ENCODE peak calls at places on chromosomes 1 and 21, in four cellular contexts. W, M, L and R are unnamed samples.

GRCh38 chr1:234486858-234487830 is 8.2 kb upstream of the TARBP1 start:
- DNase-seq in L (peak), W (no peak), M (peak), R (no peak)

GRCh38 chr1:117661027-117661426 is 55.2 kb downstream of the TENT5C start:
- DNase-seq in M (no peak), W (no peak), L (no peak), R (no peak)

GRCh38 chr1:218846166-218846565 is 327.5 kb upstream of the LYPLAL1 start:
- DNase-seq in M (no peak), W (no peak), L (no peak), R (no peak)

GRCh38 chr1:98783821-98784220 is 122.3 kb downstream of the SNX7 start:
- DNase-seq in W (no peak), L (no peak), M (no peak), R (no peak)

GRCh38 chr1:205396972-205397616 is 24.8 kb downstream of the LEMD1 start:
- DNase-seq in W (no peak), L (no peak), M (no peak), R (no peak)

GRCh38 chr1:220954321-220954720 is 75.1 kb downstream of the HLX start:
- DNase-seq in L (no peak), W (no peak), M (no peak), R (no peak)

GRCh38 chr1:89457046-89457445 is 67.6 kb upstream of the LRRC8B start:
- DNase-seq in W (no peak), M (no peak), L (no peak), R (no peak)

GRCh38 chr1:1203561-1204424 is 2.6 kb downstream of the TNFRSF18 start:
- DNase-seq in L (no peak), W (peak), M (no peak), R (no peak)

GRCh38 chr1:1890506-1891348 is at the start of gene GNB1:
- DNase-seq in L (peak), W (peak), M (peak), R (peak)

GRCh38 chr1:70071597-70071996 is 133.8 kb downstream of the LRRC40 start:
- DNase-seq in L (no peak), M (peak), W (no peak), R (no peak)

GRCh38 chr1:5622412-5622811 is 369.8 kb downstream of the NPHP4 start:
- DNase-seq in M (no peak), L (no peak), W (no peak), R (no peak)

GRCh38 chr1:11501491-11501897 is 22.5 kb downstream of the DISP3 start:
- DNase-seq in M (no peak), L (no peak), W (peak), R (peak)

GRCh38 chr1:116475850-116476218 is 95.0 kb downstream of the CD58 start:
- DNase-seq in M (no peak), L (no peak), W (no peak), R (no peak)

GRCh38 chr1:237042467-237042891 is 495 bp downstream of the RYR2 start:
- DNase-seq in M (no peak), L (no peak), W (no peak), R (no peak)

DNA sequence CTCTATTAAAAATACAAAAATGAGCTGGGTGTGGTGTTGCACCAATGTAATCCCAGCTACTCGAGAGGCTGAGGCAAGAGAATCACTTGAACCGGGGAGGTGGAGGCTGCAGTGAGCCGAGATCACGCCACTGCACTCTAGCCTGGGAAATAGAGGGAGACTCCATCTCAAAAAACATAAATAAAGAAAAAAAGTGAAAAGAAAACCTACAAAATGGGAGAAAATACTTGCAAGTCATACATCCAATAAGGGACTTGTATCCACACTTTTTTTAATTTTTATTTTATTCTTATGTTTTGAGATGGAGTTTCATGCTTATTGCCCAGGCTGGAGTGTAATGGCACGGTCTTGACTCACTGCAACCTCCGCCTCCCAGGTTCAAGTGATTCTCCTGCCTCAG is 29.5 kb upstream of the SH3D21 start:
- DNase-seq in W (no peak), M (no peak), L (no peak), R (no peak)
- TF ChIP-seq CTCF in W (no peak), M (no peak), L (no peak), R (no peak)

GRCh38 chr1:193408782-193409293 is 222.4 kb upstream of the B3GALT2 start:
- DNase-seq in W (peak), L (no peak), M (peak), R (no peak)
- TF ChIP-seq CTCF in W (no peak), L (no peak), M (no peak), R (no peak)

GRCh38 chr1:203692565-203693470 is 66.2 kb downstream of the ATP2B4 start:
- DNase-seq in M (peak), L (peak), W (peak), R (no peak)
- TF ChIP-seq CTCF in M (no peak), L (peak), W (no peak), R (no peak)

GRCh38 chr1:24968941-24969585 is 39.0 kb upstream of the RUNX3 start:
- DNase-seq in W (no peak), M (no peak), L (peak), R (no peak)

GRCh38 chr1:24970926-24971530 is 41.0 kb upstream of the RUNX3 start:
- DNase-seq in W (no peak), L (no peak), M (no peak), R (no peak)

GRCh38 chr1:24971539-24971938 is 41.5 kb upstream of the RUNX3 start:
- DNase-seq in L (no peak), W (no peak), M (no peak), R (peak)

GRCh38 chr1:24969616-24970398 is 39.7 kb upstream of the RUNX3 start:
- DNase-seq in W (no peak), L (no peak), M (no peak), R (no peak)

DNA sequence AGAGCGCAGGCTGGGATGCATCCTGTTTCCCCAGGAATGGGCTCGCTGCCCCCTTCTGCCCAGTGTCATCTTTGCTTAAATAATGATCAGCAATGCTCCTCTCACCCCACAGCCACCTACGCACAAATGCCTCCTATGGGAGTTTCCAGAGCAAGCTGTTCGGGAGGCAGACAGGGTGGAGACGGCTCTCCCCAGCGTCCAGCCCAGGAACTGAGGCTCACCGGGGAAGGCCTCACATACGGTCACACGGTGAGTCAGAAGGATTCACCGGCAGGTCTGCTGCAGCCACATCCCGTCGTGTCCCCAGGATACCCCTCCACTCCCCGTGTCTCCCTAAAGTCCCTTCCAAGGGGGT is 40.3 kb upstream of the RUNX3 start:
- DNase-seq in W (no peak), L (no peak), M (no peak), R (no peak)
- TF ChIP-seq CTCF in W (no peak), L (no peak), M (no peak), R (no peak)

DNA sequence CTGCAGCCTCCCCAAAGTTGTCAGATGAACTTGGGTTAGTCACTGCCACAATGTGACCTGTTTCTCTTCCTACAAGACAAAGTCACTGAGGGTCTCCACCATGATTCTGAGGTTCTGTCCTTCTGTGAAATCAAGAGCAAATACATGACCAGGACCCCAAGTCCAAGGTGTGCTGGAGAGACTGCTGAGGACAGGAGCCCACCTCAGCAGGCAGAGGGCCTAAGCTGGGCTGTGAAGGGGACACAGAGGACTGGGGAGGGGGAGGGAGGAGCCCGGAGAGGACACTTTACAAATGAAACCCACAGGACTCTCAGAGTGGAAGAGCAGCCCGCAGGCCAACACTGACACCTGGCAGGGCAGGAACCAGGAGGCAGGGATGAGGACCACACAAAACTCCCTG is 3.3 kb downstream of the PGLYRP3 start:
- DNase-seq in W (no peak), L (no peak), M (no peak), R (no peak)
- TF ChIP-seq CTCF in W (no peak), L (no peak), M (no peak), R (no peak)

GRCh38 chr1:208038303-208038702 is 127.4 kb upstream of the CD34 start:
- DNase-seq in M (no peak), W (no peak), L (no peak), R (no peak)

GRCh38 chr1:208034135-208034534 is 123.2 kb upstream of the CD34 start:
- DNase-seq in L (no peak), M (no peak), W (no peak), R (no peak)

GRCh38 chr1:208036918-208037567 is 126.1 kb upstream of the CD34 start:
- DNase-seq in W (no peak), M (no peak), L (no peak), R (no peak)

GRCh38 chr1:208033236-208033635 is 122.3 kb upstream of the CD34 start:
- DNase-seq in W (no peak), M (no peak), L (no peak), R (no peak)

DNA sequence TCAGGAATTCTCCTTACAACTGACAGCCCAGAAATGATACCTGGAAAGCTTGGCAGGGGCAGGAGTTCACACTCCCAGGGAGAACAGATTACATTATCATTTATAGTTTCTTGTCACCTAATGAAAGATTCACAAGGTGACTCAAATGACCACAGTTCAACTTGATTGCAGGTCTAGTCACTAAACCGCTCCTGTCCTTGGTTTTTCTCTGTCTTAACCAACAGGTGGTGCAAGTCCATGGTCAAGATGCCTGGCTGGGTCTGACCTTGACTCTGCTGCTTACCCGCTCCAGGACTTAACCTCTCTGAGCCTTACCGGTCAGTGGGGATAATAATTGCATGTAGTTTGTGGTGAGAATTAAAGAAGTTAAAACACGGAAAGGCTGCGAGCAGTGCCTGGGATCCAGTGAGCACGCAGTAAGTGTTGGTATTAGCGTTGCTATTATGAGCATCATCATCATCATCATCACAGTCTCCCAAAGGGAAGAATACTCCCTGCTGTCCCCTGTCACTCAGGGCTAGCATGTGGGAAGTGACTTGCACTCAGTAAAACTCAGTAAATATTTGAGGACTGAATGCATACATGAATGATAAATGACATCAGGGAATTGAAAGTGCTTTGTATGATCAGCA is 125.4 kb upstream of the CD34 start:
- DNase-seq in L (no peak), W (no peak), M (no peak), R (no peak)
- TF ChIP-seq CTCF in L (no peak), W (peak), M (no peak), R (no peak)

DNA sequence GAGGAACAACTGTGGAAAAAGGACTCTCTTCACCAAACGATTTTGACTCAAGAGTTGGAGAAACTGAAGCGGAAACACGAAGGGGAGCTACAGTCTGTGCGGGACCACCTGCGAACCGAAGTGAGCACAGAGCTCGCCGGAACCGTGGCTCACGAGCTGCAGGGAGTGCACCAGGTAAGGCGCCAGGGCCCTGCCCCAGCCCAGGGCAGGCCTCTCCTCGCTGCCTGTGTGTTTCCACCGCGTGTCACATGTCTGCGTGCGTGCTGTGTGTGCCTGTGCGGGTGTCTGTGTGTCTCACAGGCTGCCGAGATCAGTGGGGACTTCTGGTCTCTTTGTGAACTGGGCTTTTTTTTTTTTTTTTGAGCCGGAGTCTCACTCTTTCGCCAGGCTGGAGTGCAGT is 43.0 kb downstream of the PCNT start:
- DNase-seq in W (no peak), M (no peak), L (no peak), R (no peak)
- TF ChIP-seq CTCF in W (no peak), M (no peak), L (no peak), R (no peak)

GRCh38 chr1:78553859-78554258 is 63.1 kb downstream of the PTGFR start:
- DNase-seq in W (no peak), L (no peak), M (no peak), R (no peak)
- TF ChIP-seq CTCF in W (no peak), L (no peak), M (peak), R (no peak)